ENCODE peak calls at places on chromosomes 7 and 10, in ten cellular contexts. W is stimulated activated CD4-positive, alpha-beta T cell treated with anti-CD3 and anti-CD28 coated beads, Interleukin-2, amount 100 ng/mL, for 48 hours; F is lung microvascular endothelial cell; D is fibroblast of the conjunctiva; X is HuH-7.5; T is activated naive CD4-positive, alpha-beta T cell treated with anti-CD3 and anti-CD28 coated beads, Interleukin-2, amount 10 ng/mL, durations not matched to agents 7 days and 5 days; S is endothelial cell; U is CD4-positive, alpha-beta memory T cell; P is AG09309; E is NCI-H446. L is an unnamed sample.

GRCh38 chr10:96283756-96284155 is 12.4 kb upstream of the BLNK start:
- DNase-seq in W (no peak), F (no peak), U (no peak), S (no peak), D (no peak), X (no peak), E (no peak), P (no peak), T (no peak), L (no peak)

GRCh38 chr10:84205049-84205852 is 10.9 kb downstream of the CDHR1 start:
- DNase-seq in P (no peak), X (peak), F (peak), T (peak), S (peak), U (peak), W (peak), D (peak), E (peak), L (peak)

GRCh38 chr7:142847353-142847752 is 7.5 kb upstream of the EPHB6 start:
- DNase-seq in X (no peak), P (no peak), F (no peak), T (no peak), W (no peak), D (no peak), S (no peak), U (no peak), E (no peak), L (no peak)

GRCh38 chr10:98458812-98459211 is 12.1 kb upstream of the HPS1 start:
- DNase-seq in U (no peak), T (no peak), E (no peak), W (no peak), X (no peak), F (no peak), S (no peak), P (no peak), D (no peak), L (no peak)

GRCh38 chr7:27640914-27641570 is 21.6 kb downstream of the HIBADH start:
- DNase-seq in S (no peak), T (no peak), X (no peak), U (no peak), P (peak), E (no peak), D (peak), W (no peak), F (peak), L (no peak)

GRCh38 chr10:91517394-91517793 is 107.2 kb downstream of the HECTD2 start:
- DNase-seq in T (no peak), F (no peak), W (no peak), X (no peak), D (no peak), S (no peak), P (no peak), U (no peak), E (no peak), L (no peak)

GRCh38 chr10:101941871-101942270 is 98.3 kb upstream of the KCNIP2 start:
- DNase-seq in P (no peak), D (no peak), F (peak), W (no peak), S (no peak), E (no peak), X (no peak), T (no peak), U (no peak), L (no peak)

GRCh38 chr7:8579661-8580060 is 146.3 kb downstream of the NXPH1 start:
- DNase-seq in E (no peak), D (no peak), S (no peak), P (no peak), U (no peak), X (no peak), W (no peak), T (no peak), F (no peak), L (no peak)

GRCh38 chr7:41890631-41891265 is 187.9 kb upstream of the INHBA start:
- DNase-seq in S (no peak), E (no peak), X (no peak), U (no peak), D (no peak), T (no peak), P (no peak), W (no peak), F (no peak), L (no peak)

GRCh38 chr7:158008267-158008666 is 579.4 kb downstream of the PTPRN2 start:
- DNase-seq in P (no peak), F (no peak), D (no peak), E (no peak), W (no peak), T (no peak), U (no peak), S (no peak), X (no peak), L (peak)

GRCh38 chr7:33979807-33980355 is 74.5 kb downstream of the BMPER start:
- DNase-seq in S (no peak), X (no peak), W (no peak), U (no peak), E (no peak), D (no peak), T (no peak), F (peak), P (peak), L (no peak)

GRCh38 chr7:64314493-64315020 is 796 bp downstream of the ZNF736 start:
- DNase-seq in U (no peak), P (no peak), D (no peak), W (no peak), E (no peak), F (peak), X (no peak), S (no peak), T (peak), L (no peak)

GRCh38 chr7:33459340-33459751 is 330.0 kb downstream of the BBS9 start:
- DNase-seq in X (no peak), F (peak), S (peak), D (peak), P (peak), W (no peak), E (peak), U (no peak), T (no peak), L (peak)

GRCh38 chr7:99379043-99379577 is 4.6 kb downstream of the ARPC1B start:
- DNase-seq in E (no peak), W (no peak), D (peak), P (peak), F (peak), U (peak), X (peak), T (peak), S (no peak), L (no peak)

GRCh38 chr7:157692156-157693011 is 355.6 kb downstream of the DNAJB6 start:
- DNase-seq in P (no peak), W (no peak), D (no peak), U (no peak), S (no peak), X (no peak), F (no peak), E (no peak), T (peak), L (no peak)

GRCh38 chr10:36606234-36606839 is 519.1 kb upstream of the ANKRD30A start:
- DNase-seq in U (no peak), E (no peak), F (peak), X (no peak), D (no peak), T (no peak), S (no peak), W (no peak), P (no peak), L (no peak)